ENCODE peak calls at places on chromosomes 2 and 18, in ten cellular contexts. H is cardiac muscle cell; O is ovary; I is small intestine; N is CD4-positive, alpha-beta memory T cell; K is cardiac fibroblast; D is WERI-Rb-1; E is HepG2; F is choroid plexus epithelial cell; P is A673. B is an unnamed sample.

GRCh38 chr2:24352664-24353063 is 7.7 kb downstream of the ITSN2 start:
- DNase-seq in H (peak; percentile 24), O (no peak), I (no peak), N (no peak), K (peak; percentile 34), D (no peak), E (no peak), F (no peak), P (no peak), B (no peak)

GRCh38 chr2:217412721-217413120 is 552.9 kb upstream of the TNP1 start:
- DNase-seq in H (peak; percentile 53), O (no peak), I (no peak), N (no peak), K (peak; percentile 34), D (no peak), E (no peak), F (peak; percentile 49), P (no peak), B (no peak)

GRCh38 chr2:118319271-118319684 is 231.0 kb downstream of the INSIG2 start:
- DNase-seq in H (no peak), O (no peak), I (no peak), N (no peak), K (no peak), D (no peak), E (no peak), F (no peak), P (no peak), B (no peak)

GRCh38 chr2:226703501-226703900 is 96.1 kb downstream of the IRS1 start:
- DNase-seq in H (no peak), O (no peak), I (no peak), N (no peak), K (no peak), D (peak; percentile 23), E (no peak), F (peak; percentile 29), P (no peak), B (no peak)

GRCh38 chr2:163011035-163011434 is 172.5 kb upstream of the KCNH7 start:
- DNase-seq in H (no peak), O (no peak), I (no peak), N (no peak), K (no peak), D (no peak), E (no peak), F (no peak), P (no peak), B (no peak)

GRCh38 chr2:55431982-55432627 is 12.4 kb upstream of the CCDC88A start:
- DNase-seq in H (peak; percentile 65), O (no peak), I (peak; percentile 37), N (no peak), K (peak; percentile 71), D (no peak), E (peak; percentile 32), F (peak; percentile 79), P (peak; percentile 46), B (peak; percentile 41)

GRCh38 chr2:101360229-101360628 is 27.1 kb downstream of the CREG2 start:
- DNase-seq in H (no peak), O (no peak), I (peak; percentile 79), N (no peak), K (no peak), D (no peak), E (no peak), F (no peak), P (no peak), B (no peak)

GRCh38 chr2:240960309-240960962 is 38.0 kb upstream of the SNED1 start:
- DNase-seq in H (peak; percentile 82), O (peak; percentile 96), I (no peak), N (no peak), K (peak; percentile 80), D (peak; percentile 4), E (peak; percentile 97), F (peak; percentile 83), P (no peak), B (no peak)

DNA sequence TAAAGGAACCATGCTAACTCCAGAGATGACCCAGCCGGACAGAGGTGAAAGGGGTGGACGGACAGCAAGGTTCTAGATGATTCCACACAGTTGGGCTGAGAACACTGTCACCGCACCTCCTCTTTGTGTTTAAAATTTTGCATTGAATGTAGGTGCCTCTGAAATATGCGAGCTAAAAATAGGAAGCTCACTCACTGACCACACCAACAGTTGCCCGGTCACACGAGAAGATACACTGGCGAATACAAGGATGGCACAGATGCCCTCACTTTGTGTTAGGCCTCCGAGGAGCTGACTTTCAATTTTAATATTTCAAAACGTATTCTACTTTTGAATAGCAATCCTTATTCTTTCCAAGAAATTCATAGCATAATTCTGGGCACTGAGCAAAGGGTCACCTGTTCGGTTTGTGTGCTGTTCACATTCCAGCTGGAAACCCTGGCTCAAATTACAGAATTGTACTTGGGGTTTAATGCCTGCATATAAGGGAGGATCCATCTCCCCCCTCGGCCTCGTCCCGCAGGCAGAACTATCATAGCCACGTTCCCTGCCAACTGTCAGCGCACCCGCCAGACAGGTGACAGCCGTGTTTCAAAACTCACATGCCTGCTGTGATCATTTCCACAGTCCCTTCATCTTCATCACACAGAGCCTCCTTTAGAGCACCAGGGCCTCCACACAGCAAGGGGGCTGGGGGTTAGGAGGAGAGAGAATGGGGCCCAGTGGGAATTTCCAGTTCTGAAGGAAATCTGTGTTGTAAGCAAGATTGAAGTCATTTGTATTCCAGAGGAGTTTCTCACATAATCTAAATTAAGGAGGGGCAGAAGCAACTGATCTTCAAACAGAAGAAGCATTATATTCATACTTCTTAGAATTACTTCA is 48.2 kb downstream of the ADI1 start:
- DNase-seq in H (no peak), O (no peak), I (no peak), N (no peak), K (peak; percentile 38), D (no peak), E (no peak), F (no peak), P (no peak), B (no peak)
- H3K4me3 ChIP-seq in H (no peak overlapping the region), O (no peak overlapping the region), I (no peak overlapping the region), N (no peak overlapping the region), K (no peak overlapping the region), D (no peak overlapping the region), E (no peak overlapping the region), F (no peak overlapping the region), P (no peak overlapping the region), B (no peak overlapping the region)

GRCh38 chr2:132669854-132670103 is 226 bp downstream of the LYPD1 start:
- DNase-seq in H (no peak), O (no peak), I (no peak), N (no peak), K (no peak), D (no peak), E (no peak), F (no peak), P (no peak), B (no peak)
- H3K4me3 ChIP-seq in H (peak overlapping the region; percentile 46), O (peak overlapping the region; percentile 26), I (no peak overlapping the region), N (no peak overlapping the region), K (peak overlapping the region; percentile 56), D (peak overlapping the region; percentile 48), E (no peak overlapping the region), F (peak overlapping the region; percentile 50), P (peak overlapping the region; percentile 68), B (no peak overlapping the region)

DNA sequence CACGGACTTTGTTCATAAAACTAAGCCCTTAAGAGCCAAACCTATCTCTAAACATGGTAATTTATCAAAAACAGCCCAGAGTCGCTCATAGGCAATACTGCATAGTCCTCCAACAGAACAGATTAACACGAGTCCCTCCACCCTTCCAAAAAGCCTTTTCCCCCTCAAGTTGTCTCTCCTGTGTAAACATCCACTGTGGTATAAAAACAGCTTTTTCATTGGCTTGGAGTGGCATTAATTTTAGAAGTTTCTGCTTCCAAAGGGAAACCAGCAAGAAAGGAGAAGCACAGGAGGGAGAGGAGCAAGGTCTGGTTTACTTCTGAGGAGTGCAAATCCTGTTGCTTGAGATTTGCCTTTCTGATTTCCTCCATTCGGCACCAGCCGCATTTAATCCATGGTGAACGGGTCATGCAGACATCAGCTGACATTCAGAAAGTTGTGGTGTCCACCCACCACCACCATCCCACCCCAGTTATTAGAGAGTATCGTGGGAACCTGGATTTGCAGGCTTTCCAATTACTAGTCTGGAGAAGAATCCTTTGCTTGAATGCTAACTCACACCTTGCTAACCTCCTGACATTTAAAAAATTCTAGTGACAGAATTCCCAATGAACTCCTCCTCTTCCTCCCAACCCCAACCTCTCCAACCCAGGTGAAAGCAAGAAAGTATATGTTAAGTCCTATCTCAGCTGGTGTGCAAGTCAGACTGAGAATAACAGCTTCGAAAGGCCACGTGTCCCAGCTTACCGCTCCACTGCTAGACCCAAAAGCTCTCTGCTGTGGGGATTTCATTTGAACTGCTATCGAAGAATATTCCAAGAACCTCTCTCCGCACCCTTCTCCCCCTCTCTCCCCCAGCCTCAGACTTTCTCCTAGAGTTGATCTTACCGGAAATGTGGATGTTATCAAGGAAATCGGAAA is 17.8 kb downstream of the BCL11A start:
- DNase-seq in H (no peak), O (no peak), I (no peak), N (no peak), K (no peak), D (no peak), E (no peak), F (no peak), P (no peak), B (no peak)
- H3K4me3 ChIP-seq in H (no peak overlapping the region), O (no peak overlapping the region), I (no peak overlapping the region), N (no peak overlapping the region), K (no peak overlapping the region), D (no peak overlapping the region), E (no peak overlapping the region), F (no peak overlapping the region), P (no peak overlapping the region), B (no peak overlapping the region)

GRCh38 chr18:58413667-58414628 is 214.9 kb downstream of the ALPK2 start:
- DNase-seq in H (no peak), O (no peak), I (peak; percentile 78), N (no peak), K (no peak), D (no peak), E (peak; percentile 100), F (no peak), P (no peak), B (no peak)

GRCh38 chr18:58409802-58410445 is 219.0 kb downstream of the ALPK2 start:
- DNase-seq in H (no peak), O (no peak), I (no peak), N (no peak), K (no peak), D (no peak), E (peak; percentile 46), F (no peak), P (no peak), B (no peak)

GRCh38 chr18:58411323-58411722 is 217.6 kb downstream of the ALPK2 start:
- DNase-seq in H (no peak), O (no peak), I (no peak), N (no peak), K (no peak), D (no peak), E (no peak), F (no peak), P (no peak), B (no peak)

GRCh38 chr18:58416014-58416703 is 212.7 kb downstream of the ALPK2 start:
- DNase-seq in H (no peak), O (no peak), I (no peak), N (no peak), K (no peak), D (no peak), E (no peak), F (no peak), P (no peak), B (no peak)

DNA sequence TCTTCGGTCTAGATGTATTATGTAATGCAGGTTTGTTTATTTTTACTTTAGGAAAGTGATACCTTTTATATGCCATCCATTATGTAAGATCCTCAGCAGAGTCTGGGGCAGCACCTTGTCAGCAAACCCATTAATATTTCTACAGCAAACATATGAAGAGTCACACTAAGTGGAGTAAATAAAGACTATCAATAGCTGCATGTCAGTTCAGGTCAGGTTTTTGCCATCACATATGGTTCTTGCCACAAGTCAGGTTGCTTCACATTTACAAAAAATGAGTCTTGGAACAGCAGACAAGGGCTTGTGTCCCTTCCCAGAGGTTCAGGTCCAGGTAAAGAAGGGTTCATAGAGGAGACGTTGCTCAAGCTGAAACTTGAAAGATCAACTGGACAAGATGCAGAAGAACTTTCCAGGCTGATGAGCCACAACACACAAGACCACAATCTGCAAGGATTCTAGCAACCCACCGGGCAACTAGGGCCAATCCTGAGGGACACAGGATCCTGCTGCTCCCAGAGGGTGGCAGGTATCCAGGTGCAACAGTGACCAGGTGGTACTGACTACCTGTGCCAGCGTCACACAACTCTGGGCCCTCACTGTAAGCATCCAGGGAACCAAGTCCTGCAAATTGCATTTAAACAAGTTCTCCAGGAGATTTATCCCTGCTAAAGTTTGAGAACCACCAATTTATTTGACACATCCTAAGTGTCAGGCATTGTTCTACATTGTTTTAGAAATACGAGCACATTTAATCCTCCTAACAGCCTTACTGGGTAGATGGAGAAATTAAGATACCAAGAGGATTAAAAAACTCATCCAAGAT is 215.8 kb downstream of the ALPK2 start:
- DNase-seq in H (no peak), O (no peak), I (no peak), N (no peak), K (no peak), D (no peak), E (no peak), F (no peak), P (no peak), B (no peak)
- H3K4me3 ChIP-seq in H (no peak overlapping the region), O (no peak overlapping the region), I (no peak overlapping the region), N (no peak overlapping the region), K (no peak overlapping the region), D (no peak overlapping the region), E (peak overlapping the region; percentile 47), F (no peak overlapping the region), P (no peak overlapping the region), B (no peak overlapping the region)